ENCODE peak calls at places on chromosomes 13 and 19, in nine cellular contexts. P is tibial artery; G is sciatic nerve; V is neural progenitor cell; M is kidney epithelial cell; J is activated naive CD8-positive, alpha-beta T cell treated with anti-CD3 and anti-CD28 coated beads, Interleukin-2, amount 50 U/mL, for 24 hours; O is EL; D is mucosa of gallbladder; W is stimulated activated CD8-positive, alpha-beta memory T cell treated with anti-CD3 and anti-CD28 coated beads, Interleukin-4, amount 100 ng/mL, for 1 hour. S is an unnamed sample.

GRCh38 chr19:906480-906879 is 6.5 kb downstream of the R3HDM4 start:
- DNase-seq in P (no peak), G (no peak), V (no peak), M (no peak), J (no peak), O (no peak), D (no peak), W (no peak), S (no peak)

GRCh38 chr19:7856679-7857663 is 17.2 kb downstream of the PRR36 start:
- DNase-seq in P (no peak), G (no peak), V (no peak), M (no peak), J (no peak), O (no peak), D (no peak), W (no peak), S (no peak)

GRCh38 chr13:59301166-59301551 is 862.6 kb downstream of the DIAPH3 start:
- DNase-seq in P (no peak), G (no peak), V (no peak), M (no peak), J (no peak), O (no peak), D (no peak), W (no peak), S (no peak)

GRCh38 chr13:92354583-92354982 is 872.0 kb upstream of the GPC6 start:
- DNase-seq in P (no peak), G (no peak), V (no peak), M (peak), J (no peak), O (no peak), D (no peak), W (no peak), S (no peak)

GRCh38 chr19:44260695-44261446 is 1.2 kb downstream of the ZNF233 start:
- DNase-seq in P (no peak), G (no peak), V (no peak), M (no peak), J (no peak), O (peak), D (no peak), W (no peak), S (no peak)

GRCh38 chr13:99406799-99407201 is 94.5 kb upstream of the TM9SF2 start:
- DNase-seq in P (peak), G (no peak), V (no peak), M (no peak), J (no peak), O (no peak), D (no peak), W (no peak), S (no peak)

GRCh38 chr13:53382008-53382407 is 353.4 kb downstream of the OLFM4 start:
- DNase-seq in P (no peak), G (no peak), V (peak), M (no peak), J (no peak), O (no peak), D (no peak), W (no peak), S (no peak)

GRCh38 chr19:35644987-35645679 is 3.0 kb upstream of the COX6B1 start:
- DNase-seq in P (peak), G (peak), V (peak), M (no peak), J (peak), O (peak), D (peak), W (peak), S (peak)

GRCh38 chr13:94351292-94352000 is 128.0 kb downstream of the DCT start:
- DNase-seq in P (no peak), G (no peak), V (no peak), M (peak), J (no peak), O (peak), D (no peak), W (no peak), S (no peak)

GRCh38 chr19:51788936-51789795 is 5.8 kb upstream of the FPR3 start:
- DNase-seq in P (no peak), G (no peak), V (no peak), M (no peak), J (no peak), O (peak), D (no peak), W (no peak), S (no peak)

GRCh38 chr13:74464656-74465055 is 330.5 kb upstream of the KLF12 start:
- DNase-seq in P (no peak), G (no peak), V (no peak), M (no peak), J (no peak), O (no peak), D (no peak), W (no peak), S (no peak)

GRCh38 chr13:110297771-110298170 is 9.2 kb downstream of the COL4A1 start:
- DNase-seq in P (no peak), G (no peak), V (no peak), M (no peak), J (no peak), O (no peak), D (no peak), W (no peak), S (no peak)

GRCh38 chr19:11203194-11204075 is 6.1 kb upstream of the KANK2 start:
- DNase-seq in P (peak), G (peak), V (peak), M (no peak), J (peak), O (peak), D (peak), W (no peak), S (peak)

GRCh38 chr13:62060570-62060969 is 644.9 kb upstream of the PCDH20 start:
- DNase-seq in P (no peak), G (no peak), V (no peak), M (no peak), J (no peak), O (no peak), D (no peak), W (no peak), S (no peak)

GRCh38 chr13:30576528-30576927 is 41.2 kb upstream of the USPL1 start:
- DNase-seq in P (no peak), G (no peak), V (no peak), M (no peak), J (peak), O (peak), D (peak), W (no peak), S (no peak)

S was measured in activated B cell treated with CpG ODN at 0.5 μM for 24 hours.